ENCODE peak calls at places on chromosomes 6 and 20, in ten cellular contexts. W is upper lobe of left lung; I is NCI-H1417; Q is astrocyte of the cerebellum; P is osteocyte; N is ELR; O is activated T-cell treated with anti-CD3 and anti-CD28 coated beads, Interleukin-2, amount 50 U/mL, for 1 hour; H is amniotic epithelial cell; T is PC-3; K is H4. Z is an unnamed sample.
A peak's percentile ranks its signal among the peaks of the same experiment; 100 is the strongest.

GRCh38 chr6:1689141-1689540 is 79.4 kb downstream of the FOXC1 start:
- DNase-seq in W (no peak), I (no peak), Q (no peak), P (no peak), N (peak; percentile 30), O (no peak), H (no peak), T (peak; percentile 87), K (no peak), Z (no peak)

GRCh38 chr6:40936810-40937209 is 102.2 kb downstream of the UNC5CL start:
- DNase-seq in W (no peak), I (no peak), Q (no peak), P (no peak), N (peak; percentile 90), O (no peak), H (peak; percentile 89), T (peak; percentile 71), K (peak; percentile 56), Z (no peak)

GRCh38 chr6:151209071-151209831 is 30.5 kb upstream of the AKAP12 start:
- DNase-seq in W (no peak), I (peak; percentile 14), Q (no peak), P (no peak), N (peak; percentile 63), O (no peak), H (peak; percentile 24), T (peak; percentile 56), K (peak; percentile 3), Z (no peak)

GRCh38 chr20:51631011-51631950 is 88.8 kb upstream of the NFATC2 start:
- DNase-seq in W (peak; percentile 32), I (no peak), Q (peak; percentile 99), P (no peak), N (peak; percentile 100), O (no peak), H (peak; percentile 99), T (peak; percentile 100), K (peak; percentile 96), Z (no peak)

GRCh38 chr6:14673201-14673600 is 555.6 kb downstream of the CD83 start:
- DNase-seq in W (no peak), I (no peak), Q (no peak), P (no peak), N (peak; percentile 86), O (no peak), H (peak; percentile 61), T (peak; percentile 27), K (no peak), Z (no peak)

GRCh38 chr6:27303613-27304272 is 8.3 kb downstream of the POM121L2 start:
- DNase-seq in W (no peak), I (no peak), Q (no peak), P (no peak), N (peak; percentile 62), O (no peak), H (no peak), T (no peak), K (no peak), Z (no peak)

GRCh38 chr6:34238507-34239239 is 2.0 kb downstream of the HMGA1 start:
- DNase-seq in W (no peak), I (no peak), Q (no peak), P (no peak), N (peak; percentile 37), O (no peak), H (no peak), T (no peak), K (no peak), Z (no peak)

GRCh38 chr6:158516098-158516497 is 43.8 kb upstream of the TMEM181 start:
- DNase-seq in W (no peak), I (no peak), Q (no peak), P (no peak), N (no peak), O (no peak), H (no peak), T (no peak), K (no peak), Z (no peak)

GRCh38 chr6:71602385-71602949 is 283.9 kb upstream of the RIMS1 start:
- DNase-seq in W (no peak), I (no peak), Q (peak; percentile 94), P (no peak), N (peak; percentile 32), O (no peak), H (peak; percentile 8), T (peak; percentile 59), K (no peak), Z (no peak)

GRCh38 chr20:22931653-22932052 is 103.5 kb upstream of the SSTR4 start:
- DNase-seq in W (no peak), I (no peak), Q (no peak), P (no peak), N (no peak), O (no peak), H (no peak), T (no peak), K (no peak), Z (no peak)

GRCh38 chr20:5127204-5127858 is 523 bp downstream of the CDS2 start:
- DNase-seq in W (peak; percentile 62), I (peak; percentile 73), Q (no peak), P (peak; percentile 86), N (peak; percentile 68), O (peak; percentile 64), H (peak; percentile 56), T (peak; percentile 54), K (peak; percentile 19), Z (peak; percentile 89)

GRCh38 chr6:127458817-127459216 is 372 bp downstream of the KIAA0408 start:
- DNase-seq in W (peak; percentile 63), I (no peak), Q (no peak), P (no peak), N (peak; percentile 24), O (no peak), H (peak; percentile 88), T (peak; percentile 13), K (no peak), Z (no peak)

GRCh38 chr6:146985111-146985510 is 219.1 kb upstream of the STXBP5 start:
- DNase-seq in W (no peak), I (peak; percentile 30), Q (no peak), P (no peak), N (peak; percentile 17), O (no peak), H (no peak), T (peak; percentile 64), K (peak; percentile 50), Z (no peak)

GRCh38 chr6:170212051-170212756 is 78.7 kb downstream of the DLL1 start:
- DNase-seq in W (no peak), I (no peak), Q (no peak), P (peak; percentile 68), N (no peak), O (no peak), H (no peak), T (no peak), K (no peak), Z (no peak)

GRCh38 chr6:149840345-149841075 is 23.6 kb downstream of the LRP11 start:
- DNase-seq in W (peak; percentile 78), I (peak; percentile 95), Q (no peak), P (peak; percentile 82), N (peak; percentile 68), O (peak; percentile 43), H (no peak), T (peak; percentile 83), K (peak; percentile 66), Z (peak; percentile 72)

GRCh38 chr20:36310215-36310981 is 4.3 kb downstream of the DLGAP4 start:
- DNase-seq in W (no peak), I (no peak), Q (no peak), P (peak; percentile 65), N (no peak), O (no peak), H (no peak), T (no peak), K (no peak), Z (no peak)

GRCh38 chr20:48861444-48861843 is 33.6 kb upstream of the PREX1 start:
- DNase-seq in W (no peak), I (no peak), Q (no peak), P (no peak), N (no peak), O (no peak), H (no peak), T (no peak), K (no peak), Z (no peak)

GRCh38 chr6:73074175-73074574 is 151.1 kb downstream of the KHDC1L start:
- DNase-seq in W (no peak), I (no peak), Q (peak; percentile 72), P (no peak), N (peak; percentile 88), O (no peak), H (peak; percentile 60), T (peak; percentile 91), K (no peak), Z (no peak)

GRCh38 chr6:132504757-132505156 is 8.2 kb downstream of the STX7 start:
- DNase-seq in W (no peak), I (no peak), Q (no peak), P (no peak), N (no peak), O (no peak), H (peak; percentile 4), T (no peak), K (no peak), Z (no peak)

GRCh38 chr6:68689910-68690309 is 54.8 kb downstream of the ADGRB3 start:
- DNase-seq in W (no peak), I (peak; percentile 83), Q (no peak), P (no peak), N (no peak), O (no peak), H (no peak), T (no peak), K (no peak), Z (no peak)

GRCh38 chr6:13666194-13667105 is 45.2 kb downstream of the RANBP9 start:
- DNase-seq in W (no peak), I (no peak), Q (no peak), P (no peak), N (peak; percentile 43), O (no peak), H (peak; percentile 42), T (peak; percentile 65), K (no peak), Z (no peak)

Z was measured in OCI-LY7.